ENCODE peak calls at places on chromosomes 3 and 15, in six cellular contexts. One of them, this sample, is unnamed.

GRCh38 chr15:29319823-29320222 is 50.2 kb upstream of the NSMCE3 start:
- DNase-seq in stomach: no peak
- DNase-seq in colonic mucosa: no peak
- DNase-seq in AG10803: no peak
- DNase-seq in cardiac fibroblast: no peak
- DNase-seq in fibroblast of mammary gland: no peak
- DNase-seq in this sample: no peak

GRCh38 chr15:71725215-71725955 is 85.0 kb upstream of the NR2E3 start:
- DNase-seq in stomach: no peak
- DNase-seq in colonic mucosa: no peak
- DNase-seq in AG10803: peak; percentile 59
- DNase-seq in cardiac fibroblast: peak; percentile 34
- DNase-seq in fibroblast of mammary gland: peak; percentile 76
- DNase-seq in this sample: peak; percentile 81

GRCh38 chr15:58247803-58248503 is 109.8 kb downstream of the AQP9 start:
- DNase-seq in stomach: peak; percentile 55
- DNase-seq in colonic mucosa: peak; percentile 27
- DNase-seq in AG10803: peak; percentile 11
- DNase-seq in cardiac fibroblast: no peak
- DNase-seq in fibroblast of mammary gland: no peak
- DNase-seq in this sample: no peak

GRCh38 chr3:49012441-49013017 is 5.3 kb downstream of the WDR6 start:
- DNase-seq in stomach: no peak
- DNase-seq in colonic mucosa: no peak
- DNase-seq in AG10803: no peak
- DNase-seq in cardiac fibroblast: no peak
- DNase-seq in fibroblast of mammary gland: no peak
- DNase-seq in this sample: no peak

GRCh38 chr3:142165194-142165593 is 15.8 kb upstream of the TFDP2 start:
- DNase-seq in stomach: no peak
- DNase-seq in colonic mucosa: no peak
- DNase-seq in AG10803: no peak
- DNase-seq in cardiac fibroblast: no peak
- DNase-seq in fibroblast of mammary gland: no peak
- DNase-seq in this sample: peak; percentile 22

GRCh38 chr3:108475220-108475782 is 35.1 kb downstream of the MYH15 start:
- DNase-seq in stomach: no peak
- DNase-seq in colonic mucosa: no peak
- DNase-seq in AG10803: no peak
- DNase-seq in cardiac fibroblast: no peak
- DNase-seq in fibroblast of mammary gland: no peak
- DNase-seq in this sample: no peak

GRCh38 chr3:33716227-33716626 is 1.8 kb downstream of the CLASP2 start:
- DNase-seq in stomach: no peak
- DNase-seq in colonic mucosa: no peak
- DNase-seq in AG10803: no peak
- DNase-seq in cardiac fibroblast: no peak
- DNase-seq in fibroblast of mammary gland: no peak
- DNase-seq in this sample: peak; percentile 9

GRCh38 chr3:83065861-83066260 is 1304.4 kb upstream of the GBE1 start:
- DNase-seq in stomach: no peak
- DNase-seq in colonic mucosa: no peak
- DNase-seq in AG10803: no peak
- DNase-seq in cardiac fibroblast: no peak
- DNase-seq in fibroblast of mammary gland: no peak
- DNase-seq in this sample: no peak

GRCh38 chr3:45486136-45486535 is 97.8 kb downstream of the LARS2 start:
- DNase-seq in stomach: no peak
- DNase-seq in colonic mucosa: no peak
- DNase-seq in AG10803: peak; percentile 77
- DNase-seq in cardiac fibroblast: peak; percentile 77
- DNase-seq in fibroblast of mammary gland: peak; percentile 86
- DNase-seq in this sample: peak; percentile 38

GRCh38 chr3:28916713-28917499 is 364.0 kb upstream of the RBMS3 start:
- DNase-seq in stomach: peak; percentile 26
- DNase-seq in colonic mucosa: peak; percentile 32
- DNase-seq in AG10803: peak; percentile 71
- DNase-seq in cardiac fibroblast: peak; percentile 90
- DNase-seq in fibroblast of mammary gland: peak; percentile 71
- DNase-seq in this sample: peak; percentile 65

GRCh38 chr3:37338500-37338899 is 164.1 kb upstream of the LRRFIP2 start:
- DNase-seq in stomach: no peak
- DNase-seq in colonic mucosa: no peak
- DNase-seq in AG10803: peak; percentile 55
- DNase-seq in cardiac fibroblast: peak; percentile 70
- DNase-seq in fibroblast of mammary gland: no peak
- DNase-seq in this sample: peak; percentile 10

GRCh38 chr3:63390831-63391230 is 112.7 kb downstream of the SYNPR start:
- DNase-seq in stomach: no peak
- DNase-seq in colonic mucosa: no peak
- DNase-seq in AG10803: no peak
- DNase-seq in cardiac fibroblast: no peak
- DNase-seq in fibroblast of mammary gland: peak; percentile 63
- DNase-seq in this sample: no peak

GRCh38 chr3:36740822-36741221 is 23.5 kb downstream of the DCLK3 start:
- DNase-seq in stomach: no peak
- DNase-seq in colonic mucosa: no peak
- DNase-seq in AG10803: no peak
- DNase-seq in cardiac fibroblast: no peak
- DNase-seq in fibroblast of mammary gland: no peak
- DNase-seq in this sample: no peak

GRCh38 chr15:63510548-63510940 is 6.2 kb downstream of the USP3 start:
- DNase-seq in stomach: no peak
- DNase-seq in colonic mucosa: no peak
- DNase-seq in AG10803: no peak
- DNase-seq in cardiac fibroblast: no peak
- DNase-seq in fibroblast of mammary gland: no peak
- DNase-seq in this sample: no peak

GRCh38 chr3:25473246-25473645 is 45.2 kb downstream of the RARB start:
- DNase-seq in stomach: no peak
- DNase-seq in colonic mucosa: no peak
- DNase-seq in AG10803: no peak
- DNase-seq in cardiac fibroblast: no peak
- DNase-seq in fibroblast of mammary gland: no peak
- DNase-seq in this sample: no peak

GRCh38 chr15:43998607-43999006 is 171.8 kb downstream of the WDR76 start:
- DNase-seq in stomach: no peak
- DNase-seq in colonic mucosa: peak; percentile 55
- DNase-seq in AG10803: peak; percentile 65
- DNase-seq in cardiac fibroblast: peak; percentile 91
- DNase-seq in fibroblast of mammary gland: peak; percentile 81
- DNase-seq in this sample: peak; percentile 34

GRCh38 chr3:65703026-65703425 is 335.7 kb downstream of the MAGI1 start:
- DNase-seq in stomach: no peak
- DNase-seq in colonic mucosa: no peak
- DNase-seq in AG10803: no peak
- DNase-seq in cardiac fibroblast: no peak
- DNase-seq in fibroblast of mammary gland: no peak
- DNase-seq in this sample: no peak

GRCh38 chr15:74396445-74397238 is 29.2 kb upstream of the CYP11A1 start:
- DNase-seq in stomach: peak; percentile 52
- DNase-seq in colonic mucosa: no peak
- DNase-seq in AG10803: peak; percentile 53
- DNase-seq in cardiac fibroblast: no peak
- DNase-seq in fibroblast of mammary gland: peak; percentile 88
- DNase-seq in this sample: peak; percentile 85

GRCh38 chr15:58602823-58603222 is 146.7 kb downstream of the ADAM10 start:
- DNase-seq in stomach: no peak
- DNase-seq in colonic mucosa: no peak
- DNase-seq in AG10803: no peak
- DNase-seq in cardiac fibroblast: no peak
- DNase-seq in fibroblast of mammary gland: no peak
- DNase-seq in this sample: no peak

GRCh38 chr3:157078131-157078835 is 81.7 kb downstream of the CCNL1 start:
- DNase-seq in stomach: no peak
- DNase-seq in colonic mucosa: no peak
- DNase-seq in AG10803: no peak
- DNase-seq in cardiac fibroblast: no peak
- DNase-seq in fibroblast of mammary gland: peak; percentile 73
- DNase-seq in this sample: no peak

GRCh38 chr3:157075693-157076420 is 84.1 kb downstream of the CCNL1 start:
- DNase-seq in stomach: no peak
- DNase-seq in colonic mucosa: no peak
- DNase-seq in AG10803: peak; percentile 85
- DNase-seq in cardiac fibroblast: peak; percentile 24
- DNase-seq in fibroblast of mammary gland: peak; percentile 48
- DNase-seq in this sample: peak; percentile 61

GRCh38 chr3:157079677-157080369 is 80.1 kb downstream of the CCNL1 start:
- DNase-seq in stomach: peak; percentile 11
- DNase-seq in colonic mucosa: peak; percentile 12
- DNase-seq in AG10803: no peak
- DNase-seq in cardiac fibroblast: no peak
- DNase-seq in fibroblast of mammary gland: peak; percentile 55
- DNase-seq in this sample: peak; percentile 42

GRCh38 chr3:157074490-157074889 is 85.5 kb downstream of the CCNL1 start:
- DNase-seq in stomach: no peak
- DNase-seq in colonic mucosa: no peak
- DNase-seq in AG10803: no peak
- DNase-seq in cardiac fibroblast: no peak
- DNase-seq in fibroblast of mammary gland: no peak
- DNase-seq in this sample: no peak

DNA sequence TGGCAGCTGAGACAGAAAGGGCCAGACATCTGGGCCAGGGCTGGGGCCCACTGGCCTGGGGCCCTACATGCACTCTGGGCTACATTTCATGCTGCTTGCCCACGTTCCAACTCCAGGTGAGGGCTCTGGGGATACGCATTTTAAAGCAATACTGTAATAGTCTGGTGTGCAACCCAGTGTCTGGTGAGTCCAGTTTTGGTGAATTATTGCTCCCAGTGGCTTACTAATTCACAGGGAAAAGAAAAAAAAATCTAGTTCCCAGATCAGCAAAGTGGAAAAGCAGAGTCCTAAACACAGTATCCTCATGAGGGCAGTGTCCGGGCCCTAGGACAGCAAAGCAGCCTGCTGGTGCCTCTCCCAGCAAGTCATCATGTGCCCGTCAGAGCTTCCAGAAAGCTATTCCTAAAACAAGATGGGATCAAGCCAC is 82.4 kb downstream of the CCNL1 start:
- DNase-seq in stomach: peak; percentile 4
- DNase-seq in colonic mucosa: peak; percentile 17
- DNase-seq in AG10803: peak; percentile 96
- DNase-seq in cardiac fibroblast: peak; percentile 46
- DNase-seq in fibroblast of mammary gland: peak; percentile 99
- DNase-seq in this sample: peak; percentile 77
- TF ChIP-seq CTCF in stomach: no peak
- TF ChIP-seq CTCF in colonic mucosa: no peak
- TF ChIP-seq CTCF in AG10803: peak; percentile 64
- TF ChIP-seq CTCF in cardiac fibroblast: no peak
- TF ChIP-seq CTCF in fibroblast of mammary gland: peak; percentile 65
- TF ChIP-seq CTCF in this sample: peak; percentile 28

GRCh38 chr3:42686832-42687650 is 1.7 kb downstream of the KLHL40 start:
- DNase-seq in stomach: no peak
- DNase-seq in colonic mucosa: no peak
- DNase-seq in AG10803: no peak
- DNase-seq in cardiac fibroblast: no peak
- DNase-seq in fibroblast of mammary gland: no peak
- DNase-seq in this sample: no peak

GRCh38 chr3:42685363-42685881 is at the start of gene KLHL40:
- DNase-seq in stomach: no peak
- DNase-seq in colonic mucosa: no peak
- DNase-seq in AG10803: no peak
- DNase-seq in cardiac fibroblast: no peak
- DNase-seq in fibroblast of mammary gland: no peak
- DNase-seq in this sample: no peak

GRCh38 chr3:42688016-42688415 is 2.7 kb downstream of the KLHL40 start:
- DNase-seq in stomach: no peak
- DNase-seq in colonic mucosa: no peak
- DNase-seq in AG10803: no peak
- DNase-seq in cardiac fibroblast: no peak
- DNase-seq in fibroblast of mammary gland: no peak
- DNase-seq in this sample: no peak

GRCh38 chr3:42684632-42685362 is 540 bp upstream of the KLHL40 start:
- DNase-seq in stomach: no peak
- DNase-seq in colonic mucosa: no peak
- DNase-seq in AG10803: no peak
- DNase-seq in cardiac fibroblast: no peak
- DNase-seq in fibroblast of mammary gland: no peak
- DNase-seq in this sample: no peak

GRCh38 chr3:42685891-42686820 is 819 bp downstream of the KLHL40 start:
- DNase-seq in stomach: no peak
- DNase-seq in colonic mucosa: no peak
- DNase-seq in AG10803: peak; percentile 22
- DNase-seq in cardiac fibroblast: no peak
- DNase-seq in fibroblast of mammary gland: no peak
- DNase-seq in this sample: peak; percentile 49
- H3K4me3 ChIP-seq in stomach: peak overlapping the region; percentile 27
- H3K4me3 ChIP-seq in colonic mucosa: no peak overlapping the region
- H3K4me3 ChIP-seq in AG10803: peak overlapping the region; percentile 29
- H3K4me3 ChIP-seq in cardiac fibroblast: peak overlapping the region; percentile 3
- H3K4me3 ChIP-seq in fibroblast of mammary gland: no peak overlapping the region
- H3K4me3 ChIP-seq in this sample: peak overlapping the region; percentile 31

DNA sequence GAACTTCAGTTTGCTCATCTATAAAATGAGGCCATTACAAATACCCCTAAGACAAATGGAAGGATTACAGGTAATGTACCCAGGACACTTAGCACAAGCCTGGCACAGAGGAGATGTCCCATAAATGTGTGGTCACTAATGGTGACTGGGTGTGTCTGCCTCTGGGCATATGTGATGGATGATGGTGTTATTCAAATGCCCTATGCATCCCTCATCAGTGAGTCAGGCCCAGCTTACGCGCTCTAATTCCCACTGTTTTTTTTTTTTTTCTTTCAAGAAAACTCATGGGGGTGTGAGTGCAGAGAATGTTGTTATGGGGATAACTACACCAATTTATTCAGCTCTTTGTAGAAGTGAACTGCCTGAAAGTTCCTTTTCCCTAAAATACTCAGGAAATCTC is 23.6 kb upstream of the KIF23 start:
- DNase-seq in stomach: no peak
- DNase-seq in colonic mucosa: no peak
- DNase-seq in AG10803: peak; percentile 81
- DNase-seq in cardiac fibroblast: peak; percentile 27
- DNase-seq in fibroblast of mammary gland: peak; percentile 82
- DNase-seq in this sample: peak; percentile 70
- TF ChIP-seq CTCF in stomach: no peak
- TF ChIP-seq CTCF in colonic mucosa: no peak
- TF ChIP-seq CTCF in AG10803: no peak
- TF ChIP-seq CTCF in cardiac fibroblast: no peak
- TF ChIP-seq CTCF in fibroblast of mammary gland: no peak
- TF ChIP-seq CTCF in this sample: no peak

GRCh38 chr3:5245927-5246326 is 58.4 kb downstream of the EDEM1 start:
- DNase-seq in stomach: no peak
- DNase-seq in colonic mucosa: no peak
- DNase-seq in AG10803: no peak
- DNase-seq in cardiac fibroblast: no peak
- DNase-seq in fibroblast of mammary gland: no peak
- DNase-seq in this sample: no peak

GRCh38 chr3:5251196-5251583 is 63.7 kb downstream of the EDEM1 start:
- DNase-seq in stomach: no peak
- DNase-seq in colonic mucosa: peak; percentile 19
- DNase-seq in AG10803: no peak
- DNase-seq in cardiac fibroblast: no peak
- DNase-seq in fibroblast of mammary gland: no peak
- DNase-seq in this sample: no peak

GRCh38 chr3:5252111-5252510 is 64.6 kb downstream of the EDEM1 start:
- DNase-seq in stomach: no peak
- DNase-seq in colonic mucosa: no peak
- DNase-seq in AG10803: no peak
- DNase-seq in cardiac fibroblast: no peak
- DNase-seq in fibroblast of mammary gland: no peak
- DNase-seq in this sample: no peak

GRCh38 chr3:5254281-5255048 is 67.0 kb downstream of the EDEM1 start:
- DNase-seq in stomach: no peak
- DNase-seq in colonic mucosa: no peak
- DNase-seq in AG10803: no peak
- DNase-seq in cardiac fibroblast: no peak
- DNase-seq in fibroblast of mammary gland: no peak
- DNase-seq in this sample: no peak

GRCh38 chr3:5250467-5251195 is 63.1 kb downstream of the EDEM1 start:
- DNase-seq in stomach: peak; percentile 41
- DNase-seq in colonic mucosa: peak; percentile 38
- DNase-seq in AG10803: peak; percentile 25
- DNase-seq in cardiac fibroblast: peak; percentile 28
- DNase-seq in fibroblast of mammary gland: peak; percentile 18
- DNase-seq in this sample: no peak
- H3K4me3 ChIP-seq in stomach: peak overlapping the region; percentile 36
- H3K4me3 ChIP-seq in colonic mucosa: peak overlapping the region; percentile 22
- H3K4me3 ChIP-seq in AG10803: peak overlapping the region; percentile 54
- H3K4me3 ChIP-seq in cardiac fibroblast: peak overlapping the region; percentile 27
- H3K4me3 ChIP-seq in fibroblast of mammary gland: peak overlapping the region; percentile 15
- H3K4me3 ChIP-seq in this sample: no peak overlapping the region

This sample was measured in foreskin fibroblast.